ENCODE peak calls at places on chromosomes 5 and 9, in seven cellular contexts. M, F, I, W, Z, V and X are unnamed samples.

GRCh38 chr9:133210202-133210532 is 1.1 kb upstream of the OBP2B start:
- DNase-seq in M (no peak), F (peak; percentile 71), I (no peak), W (no peak), Z (no peak), V (no peak), X (no peak)

GRCh38 chr9:5375091-5375490 is 35.4 kb upstream of the RLN1 start:
- DNase-seq in M (no peak), F (no peak), I (no peak), W (no peak), Z (no peak), V (no peak), X (no peak)

GRCh38 chr5:179588166-179588565 is 35.3 kb downstream of the HNRNPH1 start:
- DNase-seq in M (no peak), F (no peak), I (no peak), W (no peak), Z (no peak), V (no peak), X (no peak)

GRCh38 chr9:137968235-137968634 is 90.7 kb downstream of the CACNA1B start:
- DNase-seq in M (no peak), F (peak; percentile 78), I (no peak), W (no peak), Z (no peak), V (no peak), X (no peak)

GRCh38 chr9:84101892-84102632 is 121.5 kb downstream of the RMI1 start:
- DNase-seq in M (no peak), F (no peak), I (no peak), W (no peak), Z (no peak), V (no peak), X (no peak)

GRCh38 chr5:133957591-133957990 is 10.8 kb downstream of the C5orf15 start:
- DNase-seq in M (no peak), F (no peak), I (no peak), W (no peak), Z (no peak), V (no peak), X (no peak)

GRCh38 chr5:135565256-135565655 is 13.5 kb downstream of the CXCL14 start:
- DNase-seq in M (no peak), F (no peak), I (no peak), W (no peak), Z (no peak), V (no peak), X (no peak)

GRCh38 chr9:69573666-69574456 is 98.3 kb downstream of the APBA1 start:
- DNase-seq in M (no peak), F (no peak), I (no peak), W (peak; percentile 72), Z (no peak), V (no peak), X (no peak)

GRCh38 chr5:155260798-155261197 is 247.2 kb downstream of the KIF4B start:
- DNase-seq in M (no peak), F (no peak), I (no peak), W (no peak), Z (no peak), V (no peak), X (no peak)

GRCh38 chr9:69981686-69982450 is 61.8 kb upstream of the MAMDC2 start:
- DNase-seq in M (no peak), F (no peak), I (no peak), W (peak; percentile 57), Z (no peak), V (no peak), X (peak; percentile 51)

GRCh38 chr5:177598477-177598876 is 1.5 kb upstream of the B4GALT7 start:
- DNase-seq in M (no peak), F (peak; percentile 18), I (no peak), W (no peak), Z (no peak), V (no peak), X (no peak)

GRCh38 chr9:33135086-33135958 is 31.8 kb downstream of the B4GALT1 start:
- DNase-seq in M (no peak), F (peak; percentile 73), I (peak; percentile 79), W (peak; percentile 16), Z (no peak), V (no peak), X (no peak)

GRCh38 chr5:174559141-174559540 is 165.2 kb upstream of the MSX2 start:
- DNase-seq in M (no peak), F (no peak), I (no peak), W (no peak), Z (no peak), V (no peak), X (no peak)

GRCh38 chr5:73180561-73180960 is 7.6 kb downstream of the TMEM174 start:
- DNase-seq in M (no peak), F (no peak), I (no peak), W (peak; percentile 26), Z (no peak), V (no peak), X (peak; percentile 87)

GRCh38 chr5:2003690-2004365 is 121.1 kb upstream of the IRX4 start:
- DNase-seq in M (no peak), F (no peak), I (no peak), W (no peak), Z (no peak), V (no peak), X (no peak)

GRCh38 chr5:137751869-137752491 is 2.2 kb downstream of the HNRNPA0 start:
- DNase-seq in M (peak; percentile 24), F (no peak), I (peak; percentile 47), W (peak; percentile 35), Z (no peak), V (no peak), X (no peak)

GRCh38 chr5:106189121-106189809 is 1481.5 kb downstream of the EFNA5 start:
- DNase-seq in M (no peak), F (no peak), I (no peak), W (no peak), Z (no peak), V (no peak), X (no peak)

GRCh38 chr9:38195737-38196161 is 126.7 kb upstream of the SHB start:
- DNase-seq in M (no peak), F (no peak), I (no peak), W (no peak), Z (no peak), V (no peak), X (no peak)

GRCh38 chr5:128905225-128906110 is 59.8 kb upstream of the SLC27A6 start:
- DNase-seq in M (peak; percentile 4), F (no peak), I (peak; percentile 36), W (peak; percentile 47), Z (peak; percentile 17), V (no peak), X (peak; percentile 10)

GRCh38 chr5:76714771-76715483 is 999 bp upstream of the F2R start:
- DNase-seq in M (peak; percentile 40), F (no peak), I (peak; percentile 27), W (no peak), Z (no peak), V (peak; percentile 35), X (no peak)

GRCh38 chr5:148809781-148810524 is 16.5 kb upstream of the ADRB2 start:
- DNase-seq in M (no peak), F (no peak), I (no peak), W (no peak), Z (no peak), V (no peak), X (no peak)
- H3K4me3 ChIP-seq in M (no peak overlapping the region), F (peak overlapping the region; percentile 34), I (no peak overlapping the region), W (no peak overlapping the region), Z (peak overlapping the region; percentile 56), V (no peak overlapping the region), X (no peak overlapping the region)

GRCh38 chr5:74555991-74556390 is 84.5 kb downstream of the ENC1 start:
- DNase-seq in M (no peak), F (no peak), I (no peak), W (no peak), Z (no peak), V (no peak), X (no peak)
- H3K4me3 ChIP-seq in M (no peak overlapping the region), F (no peak overlapping the region), I (no peak overlapping the region), W (no peak overlapping the region), Z (no peak overlapping the region), V (no peak overlapping the region), X (no peak overlapping the region)

DNA sequence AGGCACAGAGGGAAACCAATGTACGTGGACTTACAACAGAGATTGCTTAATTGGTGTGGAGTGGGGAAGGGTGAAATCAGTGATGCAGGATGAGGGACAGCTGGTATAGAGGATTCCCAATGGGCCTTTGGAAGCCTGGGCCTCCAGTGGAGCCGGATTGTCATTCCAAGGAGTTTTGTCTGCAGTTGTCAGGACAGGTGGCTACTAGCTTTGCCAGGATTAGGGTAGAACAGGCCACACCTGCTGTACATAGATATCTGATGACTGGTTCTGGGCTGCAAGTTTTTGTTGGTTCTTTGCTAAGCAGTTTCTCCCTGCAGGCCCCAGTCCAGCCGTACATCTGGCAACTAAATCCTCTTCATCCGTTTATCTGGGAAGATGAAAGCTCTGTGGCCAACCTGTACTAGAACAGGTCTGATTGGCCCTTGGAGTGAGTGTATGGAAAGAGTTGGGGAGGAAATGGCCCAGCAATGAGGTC is 4.3 kb downstream of the SKP2 start:
- DNase-seq in M (no peak), F (no peak), I (no peak), W (no peak), Z (no peak), V (peak; percentile 7), X (no peak)
- H3K4me3 ChIP-seq in M (no peak overlapping the region), F (no peak overlapping the region), I (no peak overlapping the region), W (no peak overlapping the region), Z (no peak overlapping the region), V (no peak overlapping the region), X (no peak overlapping the region)

GRCh38 chr9:9122230-9122875 is 1322.8 kb upstream of the DMAC1 start:
- DNase-seq in M (no peak), F (no peak), I (no peak), W (no peak), Z (no peak), V (no peak), X (no peak)
- H3K4me3 ChIP-seq in M (no peak overlapping the region), F (no peak overlapping the region), I (no peak overlapping the region), W (no peak overlapping the region), Z (no peak overlapping the region), V (no peak overlapping the region), X (no peak overlapping the region)

DNA sequence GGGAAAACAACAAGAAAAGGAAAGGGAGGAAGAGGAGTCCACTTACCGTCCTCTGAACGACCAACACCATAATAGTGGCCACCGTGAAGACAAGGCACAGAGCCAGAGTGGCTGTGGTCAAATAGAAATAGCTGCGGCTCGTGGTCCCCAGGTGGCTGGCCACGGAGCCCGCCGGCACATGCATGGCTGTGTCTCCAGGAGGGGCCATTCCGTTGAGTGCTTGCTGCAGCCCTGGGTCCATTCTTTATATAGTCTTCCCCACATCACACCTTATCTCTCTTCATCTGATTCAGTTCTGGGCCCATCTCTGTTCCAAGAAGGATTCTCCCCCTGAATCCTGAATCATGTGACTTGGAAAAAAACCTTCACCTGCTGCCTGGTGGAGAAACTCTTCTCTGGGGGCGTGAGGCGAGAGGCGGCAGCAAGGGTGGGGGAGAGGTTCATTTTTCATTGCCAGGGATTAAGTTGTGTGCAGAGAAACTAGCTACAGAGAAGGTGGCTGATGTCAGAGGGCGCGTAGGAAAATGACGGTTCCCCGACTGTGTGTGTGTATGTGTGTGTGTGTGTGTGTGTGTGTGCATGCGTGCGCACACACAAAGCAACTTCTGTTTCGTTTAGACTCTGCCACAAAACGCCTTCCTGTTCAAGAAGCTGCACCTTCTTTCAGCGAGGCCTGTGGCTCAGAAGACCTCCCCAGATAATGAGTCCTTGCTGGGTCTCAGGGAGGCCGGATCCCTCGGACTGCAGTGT is at the start of gene TNFSF8:
- DNase-seq in M (no peak), F (no peak), I (no peak), W (no peak), Z (peak; percentile 70), V (peak; percentile 17), X (no peak)
- H3K4me3 ChIP-seq in M (no peak within 1 kb of the TSS), F (peak within 1 kb of the TSS; percentile 26), I (no peak within 1 kb of the TSS), W (no peak within 1 kb of the TSS), Z (peak within 1 kb of the TSS; percentile 70), V (peak within 1 kb of the TSS; percentile 39), X (no peak within 1 kb of the TSS)